ENCODE peak calls at places on chromosomes 12 and 14, in five cellular contexts. One of them, this sample, is unnamed.

GRCh38 chr12:19915392-19916192 is 452.7 kb upstream of the PDE3A start:
- DNase-seq in LoVo: peak
- DNase-seq in GM13977: no peak
- DNase-seq in ELR: peak
- DNase-seq in NCI-H460: peak
- DNase-seq in this sample: no peak

GRCh38 chr14:99131632-99132271 is 140.2 kb downstream of the BCL11B start:
- DNase-seq in GM13977: no peak
- DNase-seq in LoVo: no peak
- DNase-seq in NCI-H460: no peak
- DNase-seq in ELR: no peak
- DNase-seq in this sample: no peak

GRCh38 chr12:93163260-93164036 is 214.3 kb upstream of the NUDT4 start:
- DNase-seq in LoVo: no peak
- DNase-seq in GM13977: no peak
- DNase-seq in NCI-H460: no peak
- DNase-seq in ELR: peak
- DNase-seq in this sample: no peak

GRCh38 chr14:76948976-76949375 is 79.5 kb downstream of the IRF2BPL start:
- DNase-seq in NCI-H460: no peak
- DNase-seq in LoVo: no peak
- DNase-seq in ELR: no peak
- DNase-seq in GM13977: no peak
- DNase-seq in this sample: no peak

GRCh38 chr14:54789166-54789565 is 113.5 kb downstream of the GCH1 start:
- DNase-seq in NCI-H460: no peak
- DNase-seq in ELR: no peak
- DNase-seq in LoVo: no peak
- DNase-seq in GM13977: no peak
- DNase-seq in this sample: no peak

GRCh38 chr14:56482306-56482705 is 97.3 kb upstream of the TMEM260 start:
- DNase-seq in NCI-H460: peak
- DNase-seq in LoVo: no peak
- DNase-seq in GM13977: no peak
- DNase-seq in ELR: peak
- DNase-seq in this sample: peak

GRCh38 chr12:76284816-76285750 is 63.1 kb downstream of the BBS10 start:
- DNase-seq in ELR: peak
- DNase-seq in NCI-H460: no peak
- DNase-seq in LoVo: peak
- DNase-seq in GM13977: no peak
- DNase-seq in this sample: no peak

GRCh38 chr14:22226381-22226780 is 362.6 kb downstream of the DAD1 start:
- DNase-seq in LoVo: no peak
- DNase-seq in NCI-H460: no peak
- DNase-seq in GM13977: no peak
- DNase-seq in ELR: peak
- DNase-seq in this sample: no peak

GRCh38 chr14:58280954-58281787 is 17.2 kb upstream of the ARID4A start:
- DNase-seq in GM13977: peak
- DNase-seq in ELR: peak
- DNase-seq in LoVo: no peak
- DNase-seq in NCI-H460: no peak
- DNase-seq in this sample: no peak

GRCh38 chr14:55707365-55707804 is 127.4 kb downstream of the KTN1 start:
- DNase-seq in NCI-H460: peak
- DNase-seq in ELR: peak
- DNase-seq in GM13977: no peak
- DNase-seq in LoVo: peak
- DNase-seq in this sample: no peak

GRCh38 chr12:27906127-27906500 is 66.4 kb downstream of the PTHLH start:
- DNase-seq in NCI-H460: no peak
- DNase-seq in GM13977: no peak
- DNase-seq in ELR: no peak
- DNase-seq in LoVo: peak
- DNase-seq in this sample: no peak

GRCh38 chr12:132524405-132524804 is 34.5 kb downstream of the FBRSL1 start:
- DNase-seq in LoVo: no peak
- DNase-seq in GM13977: no peak
- DNase-seq in ELR: peak
- DNase-seq in NCI-H460: peak
- DNase-seq in this sample: no peak

GRCh38 chr12:107511292-107511691 is 174.3 kb upstream of the PWP1 start:
- DNase-seq in LoVo: no peak
- DNase-seq in GM13977: no peak
- DNase-seq in NCI-H460: no peak
- DNase-seq in ELR: no peak
- DNase-seq in this sample: no peak

GRCh38 chr12:68374315-68374982 is 42.3 kb upstream of the MDM1 start:
- DNase-seq in ELR: no peak
- DNase-seq in LoVo: no peak
- DNase-seq in GM13977: peak
- DNase-seq in NCI-H460: no peak
- DNase-seq in this sample: no peak

GRCh38 chr14:58549358-58549757 is 88.4 kb upstream of the DACT1 start:
- DNase-seq in NCI-H460: no peak
- DNase-seq in ELR: no peak
- DNase-seq in GM13977: no peak
- DNase-seq in LoVo: no peak
- DNase-seq in this sample: no peak

GRCh38 chr14:53494587-53494986 is 341.5 kb upstream of the DDHD1 start:
- DNase-seq in NCI-H460: no peak
- DNase-seq in GM13977: no peak
- DNase-seq in ELR: no peak
- DNase-seq in LoVo: no peak
- DNase-seq in this sample: no peak

GRCh38 chr12:125300249-125300648 is 235.0 kb downstream of the AACS start:
- DNase-seq in ELR: no peak
- DNase-seq in NCI-H460: no peak
- DNase-seq in GM13977: no peak
- DNase-seq in LoVo: no peak
- DNase-seq in this sample: no peak

GRCh38 chr14:99784508-99784907 is 8.7 kb upstream of the EML1 start:
- DNase-seq in LoVo: no peak
- DNase-seq in NCI-H460: no peak
- DNase-seq in ELR: no peak
- DNase-seq in GM13977: no peak
- DNase-seq in this sample: no peak

GRCh38 chr14:83826838-83827237 is 1703.1 kb upstream of the FLRT2 start:
- DNase-seq in NCI-H460: no peak
- DNase-seq in LoVo: no peak
- DNase-seq in GM13977: no peak
- DNase-seq in ELR: peak
- DNase-seq in this sample: no peak

GRCh38 chr14:45070215-45070614 is 13.7 kb upstream of the PRPF39 start:
- DNase-seq in NCI-H460: no peak
- DNase-seq in ELR: peak
- DNase-seq in GM13977: no peak
- DNase-seq in LoVo: no peak
- DNase-seq in this sample: no peak

GRCh38 chr14:89849931-89850330 is 104.6 kb downstream of the EFCAB11 start:
- DNase-seq in LoVo: no peak
- DNase-seq in ELR: peak
- DNase-seq in GM13977: no peak
- DNase-seq in NCI-H460: no peak
- DNase-seq in this sample: no peak

GRCh38 chr12:48764521-48764920 is 24.4 kb downstream of the ADCY6 start:
- DNase-seq in ELR: peak
- DNase-seq in NCI-H460: no peak
- DNase-seq in GM13977: no peak
- DNase-seq in LoVo: peak
- DNase-seq in this sample: no peak

GRCh38 chr14:94532462-94532861 is 23.2 kb upstream of the SERPINA12 start:
- DNase-seq in NCI-H460: no peak
- DNase-seq in LoVo: no peak
- DNase-seq in GM13977: no peak
- DNase-seq in ELR: peak
- DNase-seq in this sample: no peak

GRCh38 chr14:100810861-100811461 is 15.0 kb upstream of the MEG3 start:
- DNase-seq in LoVo: no peak
- DNase-seq in ELR: peak
- DNase-seq in NCI-H460: no peak
- DNase-seq in GM13977: no peak
- DNase-seq in this sample: no peak

GRCh38 chr14:104150201-104151027 is 12.0 kb downstream of the KIF26A start:
- DNase-seq in GM13977: no peak
- DNase-seq in LoVo: no peak
- DNase-seq in ELR: no peak
- DNase-seq in NCI-H460: no peak
- DNase-seq in this sample: peak

GRCh38 chr12:2958432-2959193 is 584 bp upstream of the TEAD4 start:
- DNase-seq in ELR: peak
- DNase-seq in GM13977: no peak
- DNase-seq in LoVo: peak
- DNase-seq in NCI-H460: peak
- DNase-seq in this sample: no peak

GRCh38 chr12:124347805-124348658 is 53.1 kb downstream of the RFLNA start:
- DNase-seq in GM13977: no peak
- DNase-seq in LoVo: no peak
- DNase-seq in ELR: peak
- DNase-seq in NCI-H460: no peak
- DNase-seq in this sample: peak

GRCh38 chr12:14258468-14258947 is 107.0 kb upstream of the ATF7IP start:
- DNase-seq in GM13977: no peak
- DNase-seq in ELR: peak
- DNase-seq in LoVo: no peak
- DNase-seq in NCI-H460: no peak
- DNase-seq in this sample: peak

GRCh38 chr12:63047146-63047545 is 103.9 kb downstream of the AVPR1A start:
- DNase-seq in LoVo: no peak
- DNase-seq in NCI-H460: no peak
- DNase-seq in GM13977: no peak
- DNase-seq in ELR: no peak
- DNase-seq in this sample: no peak

GRCh38 chr14:73770977-73771847 is 57.0 kb upstream of the PNMA1 start:
- DNase-seq in LoVo: no peak
- DNase-seq in GM13977: no peak
- DNase-seq in NCI-H460: no peak
- DNase-seq in ELR: no peak
- DNase-seq in this sample: no peak

GRCh38 chr14:71358209-71358931 is 451.1 kb downstream of the PCNX1 start:
- DNase-seq in GM13977: peak
- DNase-seq in ELR: no peak
- DNase-seq in LoVo: no peak
- DNase-seq in NCI-H460: no peak
- DNase-seq in this sample: no peak

GRCh38 chr12:128353271-128353670 is 86.3 kb downstream of the TMEM132C start:
- DNase-seq in NCI-H460: no peak
- DNase-seq in GM13977: no peak
- DNase-seq in LoVo: no peak
- DNase-seq in ELR: no peak
- DNase-seq in this sample: peak

GRCh38 chr12:76929499-76929898 is 50.7 kb upstream of the CSRP2 start:
- DNase-seq in GM13977: no peak
- DNase-seq in LoVo: no peak
- DNase-seq in NCI-H460: no peak
- DNase-seq in ELR: no peak
- DNase-seq in this sample: no peak

GRCh38 chr12:114405199-114405448 is 820 bp downstream of the TBX5 start:
- DNase-seq in LoVo: no peak
- DNase-seq in NCI-H460: no peak
- DNase-seq in ELR: no peak
- DNase-seq in GM13977: peak
- DNase-seq in this sample: no peak

GRCh38 chr12:110689601-110690430 is 901 bp upstream of the HVCN1 start:
- DNase-seq in NCI-H460: peak
- DNase-seq in GM13977: peak
- DNase-seq in ELR: peak
- DNase-seq in LoVo: no peak
- DNase-seq in this sample: no peak

GRCh38 chr14:67883717-67884116 is 64.1 kb downstream of the RAD51B start:
- DNase-seq in NCI-H460: peak
- DNase-seq in GM13977: no peak
- DNase-seq in ELR: peak
- DNase-seq in LoVo: peak
- DNase-seq in this sample: no peak

This sample was measured in nephron progenitor cell.